ENCODE peak calls at places on chromosomes 4 and X, in eight cellular contexts. J, Q, Y, X, U, L, F and Z are unnamed samples.

GRCh38 chr4:185096032-185096653 is 46.9 kb upstream of the SLC25A4 start:
- DNase-seq in X (peak), Y (no peak), F (peak), Q (peak), J (no peak), L (no peak), U (peak), Z (no peak)

GRCh38 chr4:77818077-77818666 is 996 bp downstream of the CNOT6L start:
- DNase-seq in X (peak), J (peak), L (no peak), Y (peak), F (peak), Q (peak), U (peak), Z (peak)

GRCh38 chr4:146340798-146341197 is 126.5 kb downstream of the REELD1 start:
- DNase-seq in U (peak), J (no peak), L (no peak), X (no peak), F (no peak), Q (no peak), Y (no peak), Z (no peak)

GRCh38 chr4:79325436-79325835 is 425 bp downstream of the NAA11 start:
- DNase-seq in F (no peak), L (no peak), U (no peak), J (no peak), Q (no peak), X (no peak), Y (no peak), Z (no peak)

GRCh38 chrX:136063340-136064079 is 78.3 kb downstream of the SLC9A6 start:
- DNase-seq in X (no peak), Y (peak), Q (no peak), U (no peak), J (peak), L (no peak), F (peak), Z (no peak)

GRCh38 chrX:99172958-99173357 is 1237.1 kb downstream of the PCDH19 start:
- DNase-seq in L (no peak), F (no peak), Q (no peak), X (no peak), J (no peak), U (no peak), Y (no peak), Z (no peak)

GRCh38 chr4:10667651-10668341 is 16.8 kb downstream of the CLNK start:
- DNase-seq in Q (no peak), J (no peak), F (no peak), L (no peak), Y (no peak), U (no peak), X (no peak), Z (no peak)

GRCh38 chr4:107736924-107737448 is 17.0 kb upstream of the PAPSS1 start:
- DNase-seq in X (peak), J (no peak), Y (no peak), U (peak), L (peak), F (no peak), Q (peak), Z (no peak)

GRCh38 chrX:72128881-72129280 is 2.8 kb downstream of the RTL5 start:
- DNase-seq in J (no peak), L (no peak), U (no peak), X (no peak), Y (no peak), Q (no peak), F (no peak), Z (no peak)

GRCh38 chrX:32408389-32408788 is 803.0 kb downstream of the DMD start:
- DNase-seq in F (no peak), X (peak), L (no peak), Y (no peak), Q (peak), J (no peak), U (no peak), Z (no peak)

GRCh38 chr4:35711127-35711526 is 533.2 kb downstream of the ARAP2 start:
- DNase-seq in Y (no peak), L (no peak), F (no peak), J (no peak), X (no peak), U (no peak), Q (no peak), Z (no peak)

GRCh38 chrX:110944793-110945466 is 149.3 kb upstream of the CHRDL1 start:
- DNase-seq in Y (no peak), U (no peak), Q (no peak), J (no peak), X (no peak), L (no peak), F (no peak), Z (no peak)

GRCh38 chr4:20026456-20026855 is 225.2 kb upstream of the SLIT2 start:
- DNase-seq in U (peak), L (no peak), X (no peak), Y (no peak), Q (no peak), J (no peak), F (no peak), Z (no peak)

GRCh38 chr4:6271701-6272465 is 2.2 kb downstream of the WFS1 start:
- DNase-seq in J (no peak), Q (no peak), U (no peak), F (no peak), Y (peak), X (no peak), L (no peak), Z (no peak)

GRCh38 chr4:77819836-77820679 is 890 bp upstream of the CNOT6L start:
- DNase-seq in J (peak), Y (peak), X (peak), U (peak), Q (peak), F (peak), L (peak), Z (peak)

GRCh38 chr4:38867478-38868054 is at the start of gene FAM114A1:
- DNase-seq in Y (peak), F (peak), Q (no peak), X (no peak), U (peak), L (no peak), J (peak), Z (peak)

GRCh38 chr4:169730564-169730963 is 27.2 kb downstream of the HPF1 start:
- DNase-seq in L (no peak), Y (no peak), X (no peak), F (no peak), U (no peak), J (no peak), Q (no peak), Z (no peak)

GRCh38 chr4:13322681-13323101 is 161.4 kb downstream of the RAB28 start:
- DNase-seq in U (peak), Q (no peak), L (no peak), F (no peak), Y (no peak), J (no peak), X (no peak), Z (no peak)

GRCh38 chrX:292900-293897 is 12.0 kb downstream of the PLCXD1 start:
- DNase-seq in J (no peak), Y (no peak), Q (no peak), L (no peak), U (no peak), X (no peak), F (no peak), Z (no peak)

GRCh38 chr4:150971901-150972300 is 43.2 kb downstream of the LRBA start:
- DNase-seq in Q (no peak), X (no peak), U (no peak), F (no peak), L (no peak), Y (no peak), J (no peak), Z (no peak)

GRCh38 chr4:8129785-8130184 is 28.8 kb downstream of the ABLIM2 start:
- DNase-seq in F (no peak), Y (no peak), J (no peak), Q (no peak), L (no peak), U (no peak), X (no peak), Z (no peak)

GRCh38 chr4:8349664-8350225 is 80.2 kb downstream of the HTRA3 start:
- DNase-seq in Q (no peak), L (no peak), U (no peak), Y (no peak), F (no peak), J (no peak), X (no peak), Z (no peak)

GRCh38 chr4:19772581-19772980 is 479.1 kb upstream of the SLIT2 start:
- DNase-seq in Q (no peak), F (no peak), L (no peak), U (no peak), X (no peak), J (no peak), Y (no peak), Z (no peak)

GRCh38 chr4:2354127-2354526 is 64.3 kb downstream of the ZFYVE28 start:
- DNase-seq in Q (peak), X (peak), L (peak), Y (peak), J (no peak), F (peak), U (no peak), Z (no peak)

GRCh38 chrX:44731160-44731559 is 112.7 kb upstream of the DUSP21 start:
- DNase-seq in F (no peak), J (no peak), L (no peak), U (peak), Q (no peak), X (no peak), Y (no peak), Z (no peak)

GRCh38 chr4:172996571-172997216 is 171.9 kb upstream of the GALNT7 start:
- DNase-seq in L (no peak), F (no peak), X (no peak), Y (no peak), J (no peak), Q (no peak), U (peak), Z (no peak)

GRCh38 chr4:6229095-6229494 is 28.7 kb upstream of the JAKMIP1 start:
- DNase-seq in J (no peak), F (no peak), L (no peak), X (no peak), Q (no peak), U (no peak), Y (no peak), Z (peak)

GRCh38 chr4:11105715-11106114 is 323.0 kb downstream of the HS3ST1 start:
- DNase-seq in Y (no peak), U (no peak), F (no peak), L (no peak), J (no peak), Q (no peak), X (no peak), Z (no peak)

GRCh38 chrX:21412029-21412428 is 37.8 kb downstream of the CNKSR2 start:
- DNase-seq in X (no peak), U (no peak), Q (no peak), J (no peak), Y (no peak), L (no peak), F (no peak), Z (no peak)

GRCh38 chrX:109624641-109625311 is at the start of gene KCNE5:
- DNase-seq in Y (no peak), L (no peak), U (no peak), F (no peak), J (no peak), X (no peak), Q (no peak), Z (peak)

GRCh38 chr4:183304067-183304466 is 16.0 kb downstream of the CLDN22 start:
- DNase-seq in Q (no peak), F (no peak), J (no peak), U (no peak), Y (no peak), X (no peak), L (no peak), Z (no peak)

GRCh38 chr4:139311909-139312308 is 9.6 kb upstream of the NDUFC1 start:
- DNase-seq in Y (no peak), X (no peak), L (no peak), Q (no peak), J (no peak), U (no peak), F (no peak), Z (no peak)

GRCh38 chrX:49040376-49040955 is 2.7 kb downstream of the TFE3 start:
- DNase-seq in X (no peak), Y (no peak), J (no peak), U (peak), L (no peak), Q (no peak), F (no peak), Z (no peak)

GRCh38 chr4:25938251-25939186 is 24.5 kb downstream of the SMIM20 start:
- DNase-seq in J (no peak), F (no peak), L (no peak), Q (no peak), Y (no peak), X (no peak), U (peak), Z (no peak)

GRCh38 chr4:57462843-57463242 is 352.7 kb upstream of the IGFBP7 start:
- DNase-seq in Q (no peak), U (no peak), F (no peak), Y (no peak), X (no peak), J (no peak), L (no peak), Z (no peak)

GRCh38 chr4:113784497-113785254 is 23.1 kb upstream of the CAMK2D start:
- DNase-seq in U (peak), Y (no peak), Q (no peak), L (no peak), X (no peak), F (no peak), J (no peak), Z (no peak)

GRCh38 chr4:138035781-138036258 is 206.3 kb downstream of the SLC7A11 start:
- DNase-seq in X (no peak), F (no peak), Q (no peak), U (peak), J (no peak), Y (no peak), L (no peak), Z (peak)

GRCh38 chr4:59374416-59374815 is 1825.7 kb upstream of the ADGRL3 start:
- DNase-seq in X (no peak), Y (no peak), Q (no peak), J (no peak), F (no peak), U (no peak), L (no peak), Z (no peak)

GRCh38 chr4:123501733-123502132 is 105.1 kb downstream of the SPRY1 start:
- DNase-seq in L (no peak), F (no peak), X (no peak), Q (no peak), U (no peak), Y (no peak), J (no peak), Z (no peak)
- H3K27ac ChIP-seq in L (no peak), F (no peak), X (no peak), Q (no peak), U (no peak), Y (no peak), J (no peak), Z (no peak)

GRCh38 chrX:11755724-11756123 is 2.3 kb upstream of the MSL3 start:
- DNase-seq in U (no peak), L (no peak), F (no peak), Q (no peak), X (no peak), Y (no peak), J (no peak), Z (no peak)

GRCh38 chrX:11754958-11755645 is 2.9 kb upstream of the MSL3 start:
- DNase-seq in F (no peak), L (no peak), Q (no peak), X (no peak), Y (no peak), U (no peak), J (no peak), Z (no peak)

GRCh38 chrX:11757729-11758399 is at the start of gene MSL3:
- DNase-seq in X (no peak), L (no peak), U (peak), Y (peak), F (no peak), Q (no peak), J (peak), Z (peak)

GRCh38 chrX:11757397-11757728 is 674 bp upstream of the MSL3 start:
- DNase-seq in Y (no peak), L (no peak), U (no peak), J (no peak), Q (peak), F (peak), X (no peak), Z (no peak)

GRCh38 chrX:11756354-11757318 is 1.4 kb upstream of the MSL3 start:
- DNase-seq in L (no peak), Q (no peak), F (no peak), Y (no peak), X (no peak), J (no peak), U (no peak), Z (no peak)
- H3K27ac ChIP-seq in L (no peak), Q (peak), F (peak), Y (peak), X (no peak), J (peak), U (no peak), Z (peak)

GRCh38 chrX:23799469-23800065 is 16.6 kb downstream of the SAT1 start:
- DNase-seq in Y (no peak), F (no peak), X (no peak), J (no peak), Q (no peak), L (no peak), U (peak), Z (no peak)
- H3K27ac ChIP-seq in Y (no peak), F (no peak), X (no peak), J (no peak), Q (no peak), L (no peak), U (no peak), Z (no peak)

GRCh38 chrX:40157228-40158035 is 59.7 kb upstream of the BCOR start:
- DNase-seq in Q (no peak), L (no peak), Y (no peak), J (no peak), X (no peak), U (no peak), F (no peak), Z (no peak)

GRCh38 chrX:40154853-40155616 is 57.3 kb upstream of the BCOR start:
- DNase-seq in X (no peak), Q (no peak), F (peak), Y (peak), L (no peak), U (peak), J (no peak), Z (peak)

GRCh38 chrX:40158036-40158706 is 60.4 kb upstream of the BCOR start:
- DNase-seq in L (no peak), J (no peak), F (peak), Y (no peak), X (no peak), U (peak), Q (peak), Z (peak)

GRCh38 chrX:40155617-40156471 is 58.1 kb upstream of the BCOR start:
- DNase-seq in Q (peak), U (no peak), Y (no peak), F (no peak), L (no peak), J (no peak), X (no peak), Z (no peak)

GRCh38 chrX:40156472-40157227 is 58.9 kb upstream of the BCOR start:
- DNase-seq in J (no peak), Y (no peak), U (no peak), F (no peak), L (no peak), Q (no peak), X (no peak), Z (no peak)
- H3K27ac ChIP-seq in J (no peak), Y (no peak), U (no peak), F (no peak), L (no peak), Q (no peak), X (no peak), Z (no peak)

GRCh38 chrX:23900220-23900797 is 7.4 kb downstream of the APOO start:
- DNase-seq in Y (peak), L (no peak), F (no peak), X (no peak), U (no peak), Q (no peak), J (no peak), Z (peak)
- H3K27ac ChIP-seq in Y (peak), L (no peak), F (peak), X (no peak), U (no peak), Q (no peak), J (peak), Z (no peak)

DNA sequence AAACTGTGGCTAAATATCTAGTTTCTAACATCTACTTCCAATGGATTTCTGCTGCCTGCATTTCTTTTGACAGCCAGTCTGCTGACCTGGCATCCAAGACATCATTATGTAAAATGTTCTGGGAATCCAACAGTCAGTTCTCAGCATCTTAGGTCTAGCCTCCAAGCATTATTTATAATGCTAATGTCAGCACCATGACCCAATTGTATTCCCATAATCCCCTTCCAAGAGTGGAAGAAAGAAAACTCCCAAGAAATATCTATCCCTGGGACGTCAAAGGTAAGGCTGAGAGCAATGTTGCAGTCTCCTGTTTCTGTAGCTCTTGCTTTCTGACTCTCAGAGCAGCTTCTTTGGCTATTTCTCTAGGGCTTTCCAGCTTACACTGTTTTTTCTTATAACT is 50.6 kb upstream of the GAB1 start:
- DNase-seq in U (no peak), J (no peak), Q (no peak), F (no peak), X (no peak), L (no peak), Y (no peak), Z (no peak)
- H3K27ac ChIP-seq in U (no peak), J (peak), Q (no peak), F (peak), X (no peak), L (no peak), Y (peak), Z (no peak)

GRCh38 chr4:121788896-121789295 is 12.2 kb upstream of the EXOSC9 start:
- DNase-seq in U (no peak), X (no peak), L (no peak), Y (no peak), F (no peak), J (no peak), Q (no peak), Z (no peak)
- H3K27ac ChIP-seq in U (peak), X (no peak), L (no peak), Y (no peak), F (no peak), J (no peak), Q (no peak), Z (no peak)

GRCh38 chr4:88018471-88018870 is 11.0 kb downstream of the PKD2 start:
- DNase-seq in U (peak), L (no peak), X (no peak), J (no peak), F (peak), Y (peak), Q (no peak), Z (no peak)

GRCh38 chr4:88015659-88016295 is 8.3 kb downstream of the PKD2 start:
- DNase-seq in U (no peak), Y (no peak), J (no peak), F (no peak), X (no peak), Q (no peak), L (no peak), Z (no peak)

GRCh38 chr4:88021824-88022223 is 14.4 kb downstream of the PKD2 start:
- DNase-seq in Q (no peak), J (no peak), F (peak), X (no peak), L (no peak), Y (no peak), U (peak), Z (no peak)

GRCh38 chr4:88014506-88014905 is 7.1 kb downstream of the PKD2 start:
- DNase-seq in X (no peak), U (no peak), F (no peak), Q (no peak), L (no peak), J (no peak), Y (no peak), Z (no peak)

GRCh38 chr4:88017516-88018302 is 10.3 kb downstream of the PKD2 start:
- DNase-seq in Q (no peak), L (no peak), J (no peak), F (peak), Y (no peak), U (peak), X (no peak), Z (no peak)
- H3K27ac ChIP-seq in Q (no peak), L (no peak), J (peak), F (peak), Y (peak), U (peak), X (no peak), Z (no peak)

DNA sequence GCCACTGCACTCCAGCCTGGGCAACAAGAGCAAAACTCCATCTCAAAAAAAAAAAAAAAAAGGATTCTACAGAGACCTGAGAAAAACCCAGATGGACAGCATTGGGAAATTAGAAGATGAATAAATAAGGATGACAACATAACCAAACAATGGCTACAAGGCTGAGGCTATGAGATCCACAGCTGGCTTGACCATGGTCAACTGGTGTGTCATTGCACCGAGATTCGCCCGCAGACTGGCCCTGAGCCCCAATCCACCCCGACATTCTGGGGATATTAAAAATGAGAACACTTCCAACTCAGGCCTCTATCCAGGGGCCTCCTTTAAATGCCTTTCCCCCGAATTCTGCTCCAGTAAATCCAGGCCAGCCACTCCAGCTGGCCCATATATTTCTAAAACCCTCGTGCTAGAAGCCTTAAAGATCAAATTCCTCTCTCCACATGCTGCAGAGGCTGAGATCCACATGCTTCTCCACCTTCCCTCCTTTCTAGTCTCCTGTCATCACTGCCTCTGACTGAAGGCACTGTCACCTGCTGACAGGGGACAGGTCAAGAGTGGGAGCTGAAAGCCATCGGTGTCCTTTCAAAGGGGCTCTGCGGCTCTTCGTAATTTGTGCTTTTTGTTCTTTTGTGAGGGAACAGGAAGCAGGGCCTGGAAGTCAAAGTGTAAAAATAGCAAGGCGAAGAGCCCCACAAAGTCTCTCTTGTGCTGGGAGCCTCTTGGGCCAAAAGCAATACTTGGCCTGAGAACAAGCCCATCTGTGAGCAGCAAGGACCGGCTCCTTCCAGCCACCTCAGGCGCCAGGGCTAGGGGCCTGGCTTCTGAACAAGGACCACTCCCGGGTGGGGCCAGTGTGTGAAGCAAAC is 203.7 kb downstream of the NSUN7 start:
- DNase-seq in Y (peak), J (no peak), F (no peak), X (no peak), L (no peak), Q (no peak), U (no peak), Z (no peak)
- H3K27ac ChIP-seq in Y (peak), J (peak), F (peak), X (no peak), L (no peak), Q (no peak), U (no peak), Z (peak)